ENCODE peak calls at places on chromosomes 7 and 10, in nine cellular contexts. Y is GM23248, N is psoas muscle, H is endodermal cell, R is fibroblast of lung, T is neural progenitor cell, E is tibial artery, C is A549, K is heart left ventricle. O is an unnamed sample.
A peak's percentile ranks its signal among the peaks of the same experiment; 100 is the strongest.

GRCh38 chr7:50491943-50492342 is 41.8 kb upstream of the FIGNL1 start:
- DNase-seq in Y (no peak), N (no peak), H (no peak), R (no peak), T (no peak), E (no peak), C (no peak), K (no peak), O (no peak)

GRCh38 chr7:259751-260405 is 30.1 kb upstream of the FOXL3 start:
- DNase-seq in Y (no peak), N (peak; percentile 33), H (no peak), R (no peak), T (no peak), E (no peak), C (no peak), K (peak; percentile 21), O (no peak)

GRCh38 chr10:61280303-61280702 is 172.9 kb downstream of the TMEM26 start:
- DNase-seq in Y (peak; percentile 55), N (no peak), H (no peak), R (no peak), T (no peak), E (no peak), C (no peak), K (no peak), O (no peak)

GRCh38 chr10:61662794-61663259 is at the start of gene CABCOCO1:
- DNase-seq in Y (peak; percentile 80), N (peak; percentile 67), H (peak; percentile 93), R (peak; percentile 71), T (peak; percentile 94), E (peak; percentile 28), C (peak; percentile 72), K (peak; percentile 81), O (peak; percentile 83)

GRCh38 chr7:156903232-156903909 is 10.4 kb upstream of the LMBR1 start:
- DNase-seq in Y (peak; percentile 32), N (peak; percentile 65), H (no peak), R (peak; percentile 27), T (no peak), E (no peak), C (no peak), K (no peak), O (no peak)

GRCh38 chr7:53596230-53596629 is 560.8 kb downstream of the POM121L12 start:
- DNase-seq in Y (no peak), N (no peak), H (peak; percentile 80), R (no peak), T (no peak), E (no peak), C (no peak), K (no peak), O (no peak)

GRCh38 chr7:117269895-117270294 is 53.0 kb downstream of the WNT2 start:
- DNase-seq in Y (peak; percentile 90), N (no peak), H (no peak), R (peak; percentile 73), T (no peak), E (no peak), C (no peak), K (no peak), O (no peak)

GRCh38 chr7:19377611-19378339 is 232.6 kb upstream of the FERD3L start:
- DNase-seq in Y (peak; percentile 40), N (no peak), H (no peak), R (peak; percentile 86), T (no peak), E (no peak), C (no peak), K (no peak), O (no peak)

GRCh38 chr10:113631680-113632079 is 32.2 kb downstream of the NRAP start:
- DNase-seq in Y (no peak), N (no peak), H (no peak), R (no peak), T (peak; percentile 68), E (no peak), C (no peak), K (no peak), O (no peak)

GRCh38 chr7:137547477-137547876 is 203.9 kb upstream of the PTN start:
- DNase-seq in Y (peak; percentile 67), N (no peak), H (no peak), R (no peak), T (no peak), E (no peak), C (no peak), K (no peak), O (no peak)

GRCh38 chr7:2803755-2804154 is 40.4 kb downstream of the GNA12 start:
- DNase-seq in Y (no peak), N (no peak), H (no peak), R (no peak), T (no peak), E (no peak), C (no peak), K (no peak), O (no peak)

GRCh38 chr7:44783407-44783806 is 13.1 kb upstream of the PPIA start:
- DNase-seq in Y (no peak), N (no peak), H (no peak), R (no peak), T (no peak), E (no peak), C (no peak), K (no peak), O (no peak)

GRCh38 chr7:148135106-148135505 is 455.5 kb upstream of the C7orf33 start:
- DNase-seq in Y (no peak), N (no peak), H (no peak), R (peak; percentile 4), T (no peak), E (no peak), C (no peak), K (no peak), O (no peak)

GRCh38 chr7:38025815-38026214 is 105.4 kb downstream of the EPDR1 start:
- DNase-seq in Y (no peak), N (no peak), H (no peak), R (no peak), T (no peak), E (no peak), C (no peak), K (no peak), O (no peak)

DNA sequence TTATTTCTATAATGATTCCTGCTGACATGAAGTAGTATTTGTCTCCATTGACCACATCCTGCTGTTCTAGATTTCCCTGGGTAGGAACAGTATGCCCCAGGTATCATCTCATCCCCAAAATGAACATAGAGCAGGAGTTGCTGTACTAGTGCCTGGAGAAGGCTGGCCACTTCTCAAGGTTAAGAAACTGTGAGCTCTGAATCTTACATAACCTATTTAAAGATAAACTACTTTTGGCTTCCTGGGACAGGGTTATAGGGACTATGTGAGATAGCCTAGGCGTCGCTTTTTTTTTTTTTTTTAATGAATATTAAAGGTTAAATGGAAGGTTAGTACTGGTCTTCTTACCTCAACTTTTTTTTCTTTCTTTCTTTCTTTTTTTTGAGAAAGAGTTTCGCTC is 103.0 kb downstream of the LRRC4 start:
- DNase-seq in Y (no peak), N (no peak), H (no peak), R (no peak), T (no peak), E (no peak), C (no peak), K (no peak), O (no peak)
- H3K4me1 ChIP-seq in Y (peaks cover 5% of the 10 kb centered on the region), N (no peaks in the 10 kb centered on the region), H (no peaks in the 10 kb centered on the region), R (peaks cover 2% of the 10 kb centered on the region), T (no peaks in the 10 kb centered on the region), E (no peaks in the 10 kb centered on the region), C (no peaks in the 10 kb centered on the region), K (peaks cover 7% of the 10 kb centered on the region), O (peaks cover 11% of the 10 kb centered on the region)

GRCh38 chr10:71743099-71743838 is 23.7 kb upstream of the C10orf105 start:
- DNase-seq in Y (no peak), N (peak; percentile 10), H (no peak), R (no peak), T (no peak), E (no peak), C (no peak), K (peak; percentile 47), O (no peak)

GRCh38 chr10:71742301-71743098 is 22.9 kb upstream of the C10orf105 start:
- DNase-seq in Y (no peak), N (no peak), H (no peak), R (no peak), T (no peak), E (no peak), C (no peak), K (peak; percentile 46), O (no peak)

GRCh38 chr10:71745659-71746250 is 26.2 kb upstream of the C10orf105 start:
- DNase-seq in Y (no peak), N (peak; percentile 13), H (no peak), R (no peak), T (no peak), E (no peak), C (no peak), K (peak; percentile 40), O (no peak)

GRCh38 chr10:71744897-71745658 is 25.5 kb upstream of the C10orf105 start:
- DNase-seq in Y (no peak), N (peak; percentile 40), H (no peak), R (no peak), T (no peak), E (no peak), C (no peak), K (peak; percentile 37), O (no peak)

GRCh38 chr10:71743866-71744265 is 24.3 kb upstream of the C10orf105 start:
- DNase-seq in Y (no peak), N (peak; percentile 7), H (no peak), R (no peak), T (no peak), E (no peak), C (no peak), K (no peak), O (no peak)
- H3K4me1 ChIP-seq in Y (no peaks in the 10 kb centered on the region), N (peaks cover 23% of the 10 kb centered on the region), H (no peaks in the 10 kb centered on the region), R (peaks cover 2% of the 10 kb centered on the region), T (peaks cover 5% of the 10 kb centered on the region), E (peaks cover 3% of the 10 kb centered on the region), C (peaks cover 3% of the 10 kb centered on the region), K (peaks cover 47% of the 10 kb centered on the region), O (peaks cover 25% of the 10 kb centered on the region)

GRCh38 chr7:132435016-132435990 is 141.0 kb downstream of the PLXNA4 start:
- DNase-seq in Y (no peak), N (no peak), H (no peak), R (no peak), T (peak; percentile 40), E (no peak), C (no peak), K (no peak), O (no peak)
- H3K4me1 ChIP-seq in Y (no peaks in the 10 kb centered on the region), N (no peaks in the 10 kb centered on the region), H (no peaks in the 10 kb centered on the region), R (peaks cover 10% of the 10 kb centered on the region), T (no peaks in the 10 kb centered on the region), E (no peaks in the 10 kb centered on the region), C (peaks cover 5% of the 10 kb centered on the region), K (peaks cover 34% of the 10 kb centered on the region), O (no peaks in the 10 kb centered on the region)

GRCh38 chr7:43140186-43140585 is 27.7 kb downstream of the HECW1 start:
- DNase-seq in Y (no peak), N (no peak), H (no peak), R (no peak), T (no peak), E (no peak), C (no peak), K (no peak), O (no peak)

GRCh38 chr7:43138710-43139601 is 26.5 kb downstream of the HECW1 start:
- DNase-seq in Y (peak; percentile 19), N (no peak), H (peak; percentile 64), R (peak; percentile 5), T (peak; percentile 60), E (no peak), C (no peak), K (no peak), O (no peak)

GRCh38 chr7:43135129-43135528 is 22.7 kb downstream of the HECW1 start:
- DNase-seq in Y (peak; percentile 30), N (no peak), H (peak; percentile 71), R (no peak), T (no peak), E (no peak), C (no peak), K (no peak), O (no peak)

GRCh38 chr7:43137811-43138210 is 25.4 kb downstream of the HECW1 start:
- DNase-seq in Y (peak; percentile 56), N (no peak), H (no peak), R (no peak), T (no peak), E (no peak), C (no peak), K (no peak), O (no peak)

GRCh38 chr7:43136064-43136463 is 23.6 kb downstream of the HECW1 start:
- DNase-seq in Y (no peak), N (no peak), H (no peak), R (no peak), T (no peak), E (no peak), C (no peak), K (no peak), O (no peak)
- H3K4me1 ChIP-seq in Y (peaks cover 19% of the 10 kb centered on the region), N (no peaks in the 10 kb centered on the region), H (peaks cover 3% of the 10 kb centered on the region), R (no peaks in the 10 kb centered on the region), T (peaks cover 36% of the 10 kb centered on the region), E (no peaks in the 10 kb centered on the region), C (no peaks in the 10 kb centered on the region), K (no peaks in the 10 kb centered on the region), O (no peaks in the 10 kb centered on the region)

O was measured in testis.